ENCODE peak calls at places on chromosomes 3 and 15, in nine cellular contexts. O is occipital lobe; M is non-pigmented ciliary epithelial cell; A is MM.1S; Z is amniotic epithelial cell; S is GM04503; L is fibroblast of lung; R is stimulated activated CD8-positive, alpha-beta memory T cell treated with anti-CD3 and anti-CD28 coated beads, Interleukin-7, amount 100 ng/mL, for 4 hours; H is CD8-positive, alpha-beta memory T cell. E is an unnamed sample.

GRCh38 chr3:36988336-36988735 is 4.6 kb downstream of the EPM2AIP1 start:
- DNase-seq in O (no peak), M (no peak), A (no peak), Z (no peak), S (no peak), L (no peak), R (no peak), H (no peak), E (no peak)

GRCh38 chr3:48409291-48410201 is 20.3 kb downstream of the PLXNB1 start:
- DNase-seq in O (no peak), M (no peak), A (no peak), Z (no peak), S (no peak), L (no peak), R (no peak), H (no peak), E (no peak)

GRCh38 chr3:136734382-136735070 is 17.7 kb downstream of the STAG1 start:
- DNase-seq in O (no peak), M (no peak), A (no peak), Z (peak; percentile 8), S (no peak), L (no peak), R (no peak), H (peak; percentile 24), E (no peak)

GRCh38 chr3:141804778-141805639 is 41.8 kb downstream of the GRK7 start:
- DNase-seq in O (no peak), M (no peak), A (no peak), Z (no peak), S (no peak), L (no peak), R (no peak), H (no peak), E (no peak)

GRCh38 chr15:65985387-65985786 is 116.1 kb downstream of the RAB11A start:
- DNase-seq in O (no peak), M (no peak), A (no peak), Z (no peak), S (no peak), L (no peak), R (no peak), H (no peak), E (no peak)

GRCh38 chr3:158094235-158094916 is 11.8 kb downstream of the SHOX2 start:
- DNase-seq in O (no peak), M (no peak), A (no peak), Z (no peak), S (no peak), L (no peak), R (no peak), H (no peak), E (no peak)

GRCh38 chr3:13470894-13471574 is 9.1 kb upstream of the HDAC11 start:
- DNase-seq in O (no peak), M (no peak), A (no peak), Z (no peak), S (no peak), L (no peak), R (no peak), H (no peak), E (no peak)

GRCh38 chr3:143412084-143412483 is 292.5 kb downstream of the CHST2 start:
- DNase-seq in O (no peak), M (no peak), A (no peak), Z (no peak), S (no peak), L (no peak), R (no peak), H (no peak), E (no peak)

GRCh38 chr15:66067687-66068086 is 185.9 kb downstream of the MEGF11 start:
- DNase-seq in O (no peak), M (no peak), A (no peak), Z (no peak), S (no peak), L (no peak), R (no peak), H (no peak), E (no peak)

GRCh38 chr15:70741677-70742293 is 21.6 kb downstream of the UACA start:
- DNase-seq in O (no peak), M (no peak), A (no peak), Z (peak; percentile 67), S (no peak), L (peak; percentile 68), R (no peak), H (no peak), E (no peak)

GRCh38 chr15:86588413-86588812 is 508.7 kb downstream of the AGBL1 start:
- DNase-seq in O (no peak), M (no peak), A (no peak), Z (no peak), S (no peak), L (no peak), R (no peak), H (no peak), E (no peak)

GRCh38 chr15:49471733-49472132 is 48.7 kb downstream of the FGF7 start:
- DNase-seq in O (no peak), M (no peak), A (peak; percentile 99), Z (no peak), S (no peak), L (no peak), R (no peak), H (no peak), E (no peak)